ENCODE peak calls at places on chromosomes 3 and 15, in five cellular contexts. M, V, A, Z and T are unnamed samples.

GRCh38 chr3:48135773-48136495 is 52.3 kb downstream of the CDC25A start:
- DNase-seq in M (no peak), V (no peak), A (no peak), Z (no peak), T (no peak)

GRCh38 chr3:71813704-71814103 is 28.8 kb upstream of the PROK2 start:
- DNase-seq in M (no peak), V (no peak), A (no peak), Z (no peak), T (no peak)

GRCh38 chr3:142053244-142053643 is 96.1 kb downstream of the TFDP2 start:
- DNase-seq in M (no peak), V (no peak), A (no peak), Z (no peak), T (no peak)

GRCh38 chr15:27752682-27753081 is 346.4 kb downstream of the OCA2 start:
- DNase-seq in M (no peak), V (no peak), A (no peak), Z (no peak), T (no peak)

GRCh38 chr3:52873433-52874159 is 23.8 kb downstream of the STIMATE start:
- DNase-seq in M (no peak), V (no peak), A (no peak), Z (no peak), T (no peak)

GRCh38 chr3:4392992-4393391 is 74.1 kb downstream of the SUMF1 start:
- DNase-seq in M (no peak), V (no peak), A (no peak), Z (no peak), T (no peak)

GRCh38 chr15:74994236-74994635 is 1.1 kb upstream of the SCAMP5 start:
- DNase-seq in M (no peak), V (no peak), A (no peak), Z (no peak), T (no peak)

GRCh38 chr3:80492162-80492561 is 724.4 kb upstream of the ROBO1 start:
- DNase-seq in M (no peak), V (no peak), A (no peak), Z (no peak), T (no peak)

GRCh38 chr3:53103566-53104296 is 26.5 kb downstream of the RFT1 start:
- DNase-seq in M (no peak), V (no peak), A (no peak), Z (no peak), T (no peak)

GRCh38 chr3:99542771-99543518 is 95.4 kb upstream of the COL8A1 start:
- DNase-seq in M (no peak), V (no peak), A (no peak), Z (no peak), T (no peak)

GRCh38 chr15:60721706-60722105 is 242.8 kb upstream of the ICE2 start:
- DNase-seq in M (no peak), V (no peak), A (no peak), Z (no peak), T (no peak)

GRCh38 chr15:78178056-78178455 is 28.9 kb downstream of the IDH3A start:
- DNase-seq in M (no peak), V (no peak), A (no peak), Z (no peak), T (no peak)

GRCh38 chr15:57364282-57365007 is 11.9 kb upstream of the CGNL1 start:
- DNase-seq in M (no peak), V (no peak), A (no peak), Z (no peak), T (peak)

GRCh38 chr15:88949734-88950400 is 36.7 kb upstream of the MFGE8 start:
- DNase-seq in M (no peak), V (no peak), A (no peak), Z (no peak), T (no peak)

GRCh38 chr3:124315215-124316033 is 323.5 kb upstream of the ROPN1 start:
- DNase-seq in M (no peak), V (no peak), A (no peak), Z (no peak), T (no peak)

GRCh38 chr3:94862703-94863102 is 799.8 kb downstream of the NSUN3 start:
- DNase-seq in M (no peak), V (no peak), A (no peak), Z (peak), T (peak)

GRCh38 chr3:113552851-113553250 is 20.5 kb downstream of the SIDT1 start:
- DNase-seq in M (no peak), V (no peak), A (no peak), Z (no peak), T (no peak)

GRCh38 chr3:72746412-72747411 is 101.5 kb downstream of the SHQ1 start:
- DNase-seq in M (no peak), V (no peak), A (no peak), Z (peak), T (no peak)

GRCh38 chr3:50193286-50193685 is 1.9 kb downstream of the GNAT1 start:
- DNase-seq in M (no peak), V (no peak), A (no peak), Z (no peak), T (no peak)

GRCh38 chr3:108388136-108389132 is 92.1 kb downstream of the HHLA2 start:
- DNase-seq in M (no peak), V (no peak), A (no peak), Z (no peak), T (no peak)

GRCh38 chr3:142953443-142953842 is 10.0 kb downstream of the PAQR9 start:
- DNase-seq in M (no peak), V (no peak), A (no peak), Z (no peak), T (no peak)

GRCh38 chr15:48149858-48150257 is 28.2 kb downstream of the MYEF2 start:
- DNase-seq in M (no peak), V (no peak), A (no peak), Z (no peak), T (no peak)

GRCh38 chr3:112561085-112561692 is 573 bp downstream of the ATG3 start:
- DNase-seq in M (peak), V (peak), A (peak), Z (peak), T (peak)

GRCh38 chr15:93865610-93866009 is 365.8 kb upstream of the MCTP2 start:
- DNase-seq in M (no peak), V (no peak), A (no peak), Z (no peak), T (no peak)

GRCh38 chr3:84881288-84881687 is 77.5 kb upstream of the CADM2 start:
- DNase-seq in M (no peak), V (no peak), A (no peak), Z (no peak), T (no peak)

GRCh38 chr3:184816654-184817053 is 4.7 kb downstream of the VPS8 start:
- DNase-seq in M (no peak), V (no peak), A (no peak), Z (no peak), T (no peak)

GRCh38 chr3:148005456-148005855 is 596.3 kb downstream of the ZIC1 start:
- DNase-seq in M (no peak), V (no peak), A (no peak), Z (no peak), T (no peak)

GRCh38 chr3:148004331-148004730 is 595.2 kb downstream of the ZIC1 start:
- DNase-seq in M (no peak), V (no peak), A (no peak), Z (no peak), T (no peak)

GRCh38 chr3:148006508-148006907 is 597.3 kb downstream of the ZIC1 start:
- DNase-seq in M (no peak), V (no peak), A (no peak), Z (no peak), T (no peak)

GRCh38 chr3:148008591-148008990 is 599.4 kb downstream of the ZIC1 start:
- DNase-seq in M (no peak), V (no peak), A (no peak), Z (no peak), T (no peak)

DNA sequence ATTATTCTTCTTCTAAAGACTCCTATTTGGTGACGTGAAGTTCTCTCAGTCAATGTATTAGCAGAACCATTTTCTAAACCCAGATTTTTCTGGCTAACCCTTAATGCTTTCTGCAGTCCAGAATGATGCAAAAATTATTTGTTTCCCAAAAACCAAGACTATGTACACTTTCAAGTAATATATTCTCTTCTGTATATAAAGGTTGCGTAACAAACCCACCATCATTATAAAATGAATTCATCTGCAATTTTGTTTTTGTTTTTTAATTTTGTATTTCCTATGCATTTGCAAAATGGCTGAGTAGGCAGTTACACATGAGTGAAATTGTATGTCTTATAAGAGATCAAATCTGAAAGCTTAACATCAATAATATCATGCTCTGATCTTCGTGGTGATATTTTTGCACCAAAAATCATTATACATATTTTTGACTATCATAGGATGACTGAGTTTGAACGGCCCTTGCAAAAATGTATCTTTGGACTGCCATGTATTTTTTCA is 593.6 kb downstream of the ZIC1 start:
- DNase-seq in M (no peak), V (no peak), A (no peak), Z (no peak), T (no peak)
- H3K4me3 ChIP-seq in M (no peak), V (no peak), A (no peak), Z (no peak), T (no peak)

GRCh38 chr3:51386852-51387229 is 1.8 kb downstream of the MANF start:
- DNase-seq in M (no peak), V (no peak), A (no peak), Z (no peak), T (no peak)
- H3K4me3 ChIP-seq in M (no peak), V (peak), A (peak), Z (peak), T (no peak)

DNA sequence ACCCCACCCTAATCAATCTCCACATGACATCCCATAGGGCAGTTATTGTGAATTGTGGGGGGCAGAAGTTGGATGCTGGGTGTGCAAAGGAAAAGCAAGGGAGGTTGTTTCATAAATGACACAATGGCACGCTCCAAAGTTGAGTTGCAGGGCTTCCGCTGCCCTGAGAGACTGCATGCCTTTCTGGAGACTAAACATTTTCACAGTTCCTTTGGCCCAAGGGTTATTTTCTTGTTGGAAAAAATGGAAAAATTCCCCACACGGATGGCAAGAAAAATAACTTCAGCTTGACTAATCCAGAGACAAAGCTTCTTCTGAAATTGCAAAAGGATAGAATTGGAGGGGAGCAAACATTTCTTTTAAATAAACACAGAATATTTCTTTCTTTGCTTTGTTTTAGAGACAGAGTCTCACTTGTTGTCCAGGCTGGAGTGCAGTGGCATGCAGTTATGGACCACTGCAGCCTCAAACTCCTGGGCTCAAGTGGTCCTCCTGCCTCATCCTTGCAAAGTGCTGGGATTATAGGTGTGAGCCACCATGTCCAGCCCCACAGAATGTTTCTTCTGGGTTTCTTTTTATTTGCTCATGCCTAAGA is 19.1 kb upstream of the TPM1 start:
- DNase-seq in M (no peak), V (no peak), A (no peak), Z (no peak), T (no peak)
- H3K4me3 ChIP-seq in M (no peak), V (no peak), A (no peak), Z (no peak), T (no peak)

GRCh38 chr3:197297476-197298340 is 704 bp downstream of the DLG1 start:
- DNase-seq in M (peak), V (peak), A (peak), Z (peak), T (peak)

GRCh38 chr3:197297020-197297419 is 1.4 kb downstream of the DLG1 start:
- DNase-seq in M (no peak), V (no peak), A (no peak), Z (no peak), T (no peak)

GRCh38 chr3:197293605-197294237 is 4.7 kb downstream of the DLG1 start:
- DNase-seq in M (no peak), V (no peak), A (no peak), Z (no peak), T (no peak)

GRCh38 chr3:197298341-197298857 is at the start of gene DLG1:
- DNase-seq in M (peak), V (peak), A (peak), Z (peak), T (peak)

DNA sequence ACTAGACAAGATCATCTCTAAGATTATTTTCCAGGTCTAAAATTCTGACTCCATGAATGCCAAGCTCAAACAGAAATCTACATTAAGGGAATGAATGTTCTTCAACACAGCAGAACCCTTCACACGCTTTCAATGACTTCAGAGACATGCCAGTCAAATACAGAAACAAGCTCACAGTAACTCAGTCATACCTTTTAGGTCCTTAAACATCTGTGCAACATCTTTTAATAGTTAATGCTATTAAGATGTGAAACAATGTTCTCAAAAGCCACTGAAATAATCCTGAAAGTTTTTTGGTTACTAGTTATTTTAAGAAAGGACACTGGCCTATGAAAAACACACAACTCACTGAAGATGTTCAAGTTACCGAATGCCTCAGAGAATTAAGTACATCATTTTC is 2.5 kb downstream of the DLG1 start:
- DNase-seq in M (no peak), V (no peak), A (no peak), Z (no peak), T (no peak)
- H3K4me3 ChIP-seq in M (no peak), V (no peak), A (no peak), Z (no peak), T (no peak)